ENCODE peak calls at places on chromosome 21, in four cellular contexts. One of them, this sample, is unnamed.

GRCh38 chr21:36542312-36543101 is 62.6 kb upstream of the CLDN14 start:
- DNase-seq in epithelial cell of esophagus: peak
- DNase-seq in thoracic aorta: no peak
- DNase-seq in tibial nerve: no peak
- DNase-seq in this sample: peak

GRCh38 chr21:21175798-21176334 is 177.7 kb downstream of the NCAM2 start:
- DNase-seq in epithelial cell of esophagus: no peak
- DNase-seq in thoracic aorta: no peak
- DNase-seq in tibial nerve: no peak
- DNase-seq in this sample: no peak

GRCh38 chr21:15533618-15534017 is 196.2 kb upstream of the USP25 start:
- DNase-seq in epithelial cell of esophagus: no peak
- DNase-seq in thoracic aorta: no peak
- DNase-seq in tibial nerve: no peak
- DNase-seq in this sample: no peak

GRCh38 chr21:43373387-43374227 is 53.3 kb downstream of the SIK1 start:
- DNase-seq in epithelial cell of esophagus: no peak
- DNase-seq in thoracic aorta: no peak
- DNase-seq in tibial nerve: no peak
- DNase-seq in this sample: no peak

GRCh38 chr21:14901482-14901958 is 163.3 kb downstream of the NRIP1 start:
- DNase-seq in epithelial cell of esophagus: peak
- DNase-seq in thoracic aorta: no peak
- DNase-seq in tibial nerve: no peak
- DNase-seq in this sample: peak

GRCh38 chr21:44347911-44348451 is 5.4 kb upstream of the TRPM2 start:
- DNase-seq in epithelial cell of esophagus: no peak
- DNase-seq in thoracic aorta: no peak
- DNase-seq in tibial nerve: no peak
- DNase-seq in this sample: no peak

GRCh38 chr21:18499761-18500376 is 96.3 kb upstream of the TMPRSS15 start:
- DNase-seq in epithelial cell of esophagus: peak
- DNase-seq in thoracic aorta: no peak
- DNase-seq in tibial nerve: peak
- DNase-seq in this sample: no peak

GRCh38 chr21:43313221-43313938 is 113.6 kb downstream of the SIK1 start:
- DNase-seq in epithelial cell of esophagus: no peak
- DNase-seq in thoracic aorta: no peak
- DNase-seq in tibial nerve: no peak
- DNase-seq in this sample: no peak

GRCh38 chr21:33893917-33894316 is 21.7 kb downstream of the ATP5PO start:
- DNase-seq in epithelial cell of esophagus: no peak
- DNase-seq in thoracic aorta: no peak
- DNase-seq in tibial nerve: no peak
- DNase-seq in this sample: no peak

GRCh38 chr21:35212393-35213127 is 163.5 kb upstream of the RUNX1 start:
- DNase-seq in epithelial cell of esophagus: peak
- DNase-seq in thoracic aorta: no peak
- DNase-seq in tibial nerve: no peak
- DNase-seq in this sample: no peak

GRCh38 chr21:25039461-25040380 is 567.6 kb downstream of the MRPL39 start:
- DNase-seq in epithelial cell of esophagus: no peak
- DNase-seq in thoracic aorta: no peak
- DNase-seq in tibial nerve: no peak
- DNase-seq in this sample: peak

GRCh38 chr21:43321111-43321510 is 105.8 kb downstream of the SIK1 start:
- DNase-seq in epithelial cell of esophagus: no peak
- DNase-seq in thoracic aorta: no peak
- DNase-seq in tibial nerve: no peak
- DNase-seq in this sample: no peak

GRCh38 chr21:20443558-20444155 is 554.6 kb upstream of the NCAM2 start:
- DNase-seq in epithelial cell of esophagus: no peak
- DNase-seq in thoracic aorta: no peak
- DNase-seq in tibial nerve: no peak
- DNase-seq in this sample: no peak

GRCh38 chr21:36004441-36004840 is 55.9 kb downstream of the SETD4 start:
- DNase-seq in epithelial cell of esophagus: no peak
- DNase-seq in thoracic aorta: no peak
- DNase-seq in tibial nerve: no peak
- DNase-seq in this sample: no peak

GRCh38 chr21:13937236-13937635 is 273.5 kb downstream of the LIPI start:
- DNase-seq in epithelial cell of esophagus: no peak
- DNase-seq in thoracic aorta: no peak
- DNase-seq in tibial nerve: no peak
- DNase-seq in this sample: peak

GRCh38 chr21:43829575-43830119 is 35.4 kb upstream of the AGPAT3 start:
- DNase-seq in epithelial cell of esophagus: no peak
- DNase-seq in thoracic aorta: no peak
- DNase-seq in tibial nerve: no peak
- DNase-seq in this sample: no peak

GRCh38 chr21:39153373-39153772 is 29.9 kb downstream of the PSMG1 start:
- DNase-seq in epithelial cell of esophagus: peak
- DNase-seq in thoracic aorta: no peak
- DNase-seq in tibial nerve: no peak
- DNase-seq in this sample: no peak
- TF ChIP-seq CTCF in epithelial cell of esophagus: peak
- TF ChIP-seq CTCF in thoracic aorta: no peak
- TF ChIP-seq CTCF in tibial nerve: no peak
- TF ChIP-seq CTCF in this sample: no peak

DNA sequence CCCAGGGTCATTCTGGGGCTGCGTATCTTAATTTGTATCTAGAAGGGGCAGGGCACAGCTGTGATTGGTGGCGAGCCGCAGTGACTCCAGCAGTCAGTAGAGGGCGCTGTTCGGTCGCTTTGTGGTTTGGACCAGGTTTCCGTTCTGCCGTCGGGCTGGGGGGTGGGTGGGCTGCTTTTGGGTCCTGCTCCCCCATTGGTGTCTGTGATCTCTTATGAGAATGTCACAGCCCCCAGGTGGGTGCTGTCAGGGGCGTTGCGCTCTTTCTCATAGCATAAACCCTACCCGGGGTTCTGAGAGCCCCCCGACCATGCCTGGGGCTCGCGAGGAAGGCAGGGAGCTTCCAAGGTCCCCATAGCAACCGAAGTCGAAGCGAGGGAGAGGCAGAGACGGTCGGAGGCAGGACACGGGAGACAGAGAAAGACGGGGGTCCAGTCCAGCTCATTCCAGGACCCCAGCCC is 5.4 kb downstream of the TFF3 start:
- DNase-seq in epithelial cell of esophagus: peak
- DNase-seq in thoracic aorta: no peak
- DNase-seq in tibial nerve: peak
- DNase-seq in this sample: peak
- TF ChIP-seq CTCF in epithelial cell of esophagus: peak
- TF ChIP-seq CTCF in thoracic aorta: peak
- TF ChIP-seq CTCF in tibial nerve: peak
- TF ChIP-seq CTCF in this sample: peak

DNA sequence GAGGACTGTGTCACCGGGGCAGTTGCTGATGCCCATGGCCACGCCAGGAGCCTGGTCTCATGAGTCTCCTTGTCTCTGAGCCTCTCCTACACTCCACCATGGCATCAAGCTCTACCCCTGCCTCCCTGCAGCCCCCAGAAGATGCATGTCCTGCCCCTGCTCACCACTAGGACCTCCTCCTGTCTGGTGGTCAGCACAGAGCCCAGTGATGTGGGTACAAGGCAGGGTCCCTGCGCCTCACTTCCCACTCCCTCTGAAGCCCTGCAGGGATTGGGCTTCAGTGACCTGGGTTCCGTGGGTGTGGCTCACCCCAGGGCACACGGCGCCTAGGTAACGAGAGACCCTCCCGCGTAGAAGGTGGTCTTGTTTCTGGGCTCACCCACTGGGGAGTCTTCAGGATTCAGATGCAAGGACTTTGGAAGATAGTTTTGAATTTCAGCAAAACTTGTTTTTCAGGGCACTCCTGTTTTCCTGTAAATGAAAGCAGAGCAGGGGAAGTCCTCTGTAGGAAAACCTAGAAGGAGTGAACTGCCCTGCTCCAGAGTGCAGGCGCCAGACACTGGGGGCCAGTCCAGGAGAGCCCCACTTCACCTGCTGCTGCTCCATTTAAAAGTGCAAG is 2.8 kb downstream of the COL18A1 start:
- DNase-seq in epithelial cell of esophagus: peak
- DNase-seq in thoracic aorta: no peak
- DNase-seq in tibial nerve: no peak
- DNase-seq in this sample: no peak
- TF ChIP-seq CTCF in epithelial cell of esophagus: no peak
- TF ChIP-seq CTCF in thoracic aorta: no peak
- TF ChIP-seq CTCF in tibial nerve: no peak
- TF ChIP-seq CTCF in this sample: no peak

DNA sequence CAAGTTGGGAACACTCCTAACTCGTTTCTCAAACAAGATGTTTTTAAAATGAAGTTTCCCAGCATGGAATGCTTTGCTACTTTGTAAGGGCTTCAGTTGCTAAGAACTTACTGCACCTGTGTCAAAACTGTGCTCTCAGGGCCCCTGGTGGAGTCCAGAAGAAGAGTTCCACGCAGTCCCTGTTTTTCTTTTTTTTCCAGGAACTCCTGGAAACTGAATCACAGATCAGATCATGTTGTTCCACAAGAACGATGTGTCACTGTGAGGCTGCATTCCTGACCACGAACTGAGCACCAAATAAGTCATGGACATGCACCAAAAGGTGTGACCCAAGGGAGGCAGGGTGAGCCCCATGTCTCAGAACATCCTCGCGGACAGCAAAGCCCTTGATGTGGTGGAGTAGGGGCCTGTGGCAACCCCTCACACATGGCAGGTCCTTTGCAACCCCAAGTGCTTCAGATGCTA is 257.2 kb downstream of the KCNJ6 start:
- DNase-seq in epithelial cell of esophagus: peak
- DNase-seq in thoracic aorta: peak
- DNase-seq in tibial nerve: peak
- DNase-seq in this sample: no peak
- TF ChIP-seq CTCF in epithelial cell of esophagus: peak
- TF ChIP-seq CTCF in thoracic aorta: peak
- TF ChIP-seq CTCF in tibial nerve: peak
- TF ChIP-seq CTCF in this sample: no peak

DNA sequence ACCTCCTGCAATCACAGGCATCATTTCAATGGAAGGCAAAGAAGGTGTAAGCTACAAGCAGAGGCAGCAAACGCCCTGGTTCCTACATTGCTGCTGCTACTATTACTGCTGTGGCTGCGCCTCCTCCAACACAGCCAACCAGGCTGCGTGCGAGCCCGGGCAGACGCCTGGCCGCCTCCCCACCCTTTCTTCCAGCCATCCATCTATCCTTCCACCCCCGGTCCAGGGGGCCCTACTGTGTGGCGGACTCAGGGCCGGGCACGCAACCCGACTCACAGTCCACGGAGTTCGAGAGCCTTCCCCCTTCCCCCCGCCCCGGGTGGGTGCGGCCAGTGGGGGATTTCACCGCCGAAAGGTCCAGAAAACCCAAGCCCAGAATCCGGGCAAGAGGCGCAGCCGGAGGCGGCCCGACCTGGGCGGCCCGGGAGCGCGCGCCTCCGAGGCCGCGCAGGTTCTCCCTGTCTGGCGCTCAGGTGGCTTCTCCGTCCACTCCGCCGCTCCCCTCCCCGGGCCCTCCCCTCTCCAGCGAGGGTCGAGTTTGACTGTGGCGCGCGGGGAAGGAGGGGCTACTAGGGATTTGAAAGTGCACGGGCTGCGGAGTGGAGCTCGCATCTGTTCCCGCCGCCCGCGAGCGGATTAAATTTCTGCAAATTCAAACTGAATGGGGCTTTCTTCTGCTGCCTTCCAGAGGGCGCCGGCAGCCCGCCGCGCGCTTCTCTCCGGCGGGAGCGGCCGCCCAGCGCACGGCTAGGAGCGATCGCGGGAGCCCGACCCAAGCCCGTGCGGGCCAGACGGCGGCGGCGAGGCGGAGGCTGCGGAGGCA is at the start of gene HUNK:
- DNase-seq in epithelial cell of esophagus: peak
- DNase-seq in thoracic aorta: no peak
- DNase-seq in tibial nerve: no peak
- DNase-seq in this sample: no peak
- TF ChIP-seq CTCF in epithelial cell of esophagus: no peak
- TF ChIP-seq CTCF in thoracic aorta: no peak
- TF ChIP-seq CTCF in tibial nerve: no peak
- TF ChIP-seq CTCF in this sample: no peak

GRCh38 chr21:31218830-31219608 is 125.0 kb downstream of the TIAM1 start:
- DNase-seq in epithelial cell of esophagus: peak
- DNase-seq in thoracic aorta: peak
- DNase-seq in tibial nerve: peak
- DNase-seq in this sample: no peak

GRCh38 chr21:31216206-31216605 is 127.9 kb downstream of the TIAM1 start:
- DNase-seq in epithelial cell of esophagus: no peak
- DNase-seq in thoracic aorta: no peak
- DNase-seq in tibial nerve: no peak
- DNase-seq in this sample: no peak

GRCh38 chr21:31213787-31214186 is 130.3 kb downstream of the TIAM1 start:
- DNase-seq in epithelial cell of esophagus: no peak
- DNase-seq in thoracic aorta: no peak
- DNase-seq in tibial nerve: no peak
- DNase-seq in this sample: no peak
- TF ChIP-seq CTCF in epithelial cell of esophagus: peak
- TF ChIP-seq CTCF in thoracic aorta: no peak
- TF ChIP-seq CTCF in tibial nerve: no peak
- TF ChIP-seq CTCF in this sample: peak

GRCh38 chr21:45443595-45444181 is 38.7 kb downstream of the COL18A1 start:
- DNase-seq in epithelial cell of esophagus: no peak
- DNase-seq in thoracic aorta: no peak
- DNase-seq in tibial nerve: no peak
- DNase-seq in this sample: no peak
- TF ChIP-seq CTCF in epithelial cell of esophagus: no peak
- TF ChIP-seq CTCF in thoracic aorta: no peak
- TF ChIP-seq CTCF in tibial nerve: peak
- TF ChIP-seq CTCF in this sample: peak

GRCh38 chr21:37546299-37546908 is 179.8 kb downstream of the DYRK1A start:
- DNase-seq in epithelial cell of esophagus: no peak
- DNase-seq in thoracic aorta: no peak
- DNase-seq in tibial nerve: no peak
- DNase-seq in this sample: no peak
- TF ChIP-seq CTCF in epithelial cell of esophagus: no peak
- TF ChIP-seq CTCF in thoracic aorta: no peak
- TF ChIP-seq CTCF in tibial nerve: no peak
- TF ChIP-seq CTCF in this sample: no peak

This sample was measured in GM10248.